ENCODE peak calls at places on chromosomes 5 and 9, in six cellular contexts. One of them, this sample, is unnamed. For H3K27me3, the result is how much of the 10 kb centered on the place peaks cover.

GRCh38 chr5:172429201-172429940 is 25.0 kb downstream of the SH3PXD2B start:
- DNase-seq in stomach: no peak
- DNase-seq in GM23338: no peak
- DNase-seq in heart right ventricle: no peak
- DNase-seq in tibial nerve: peak
- DNase-seq in heart left ventricle: no peak
- DNase-seq in this sample: no peak

GRCh38 chr5:38329132-38329715 is 70.9 kb downstream of the EGFLAM start:
- DNase-seq in stomach: no peak
- DNase-seq in GM23338: peak
- DNase-seq in heart right ventricle: no peak
- DNase-seq in tibial nerve: no peak
- DNase-seq in heart left ventricle: no peak
- DNase-seq in this sample: peak

GRCh38 chr5:39780341-39780740 is 355.6 kb upstream of the DAB2 start:
- DNase-seq in stomach: no peak
- DNase-seq in GM23338: peak
- DNase-seq in heart right ventricle: no peak
- DNase-seq in tibial nerve: no peak
- DNase-seq in heart left ventricle: no peak
- DNase-seq in this sample: no peak

GRCh38 chr9:91419222-91420191 is 4.1 kb downstream of the NFIL3 start:
- DNase-seq in stomach: peak
- DNase-seq in GM23338: no peak
- DNase-seq in heart right ventricle: no peak
- DNase-seq in tibial nerve: peak
- DNase-seq in heart left ventricle: peak
- DNase-seq in this sample: peak

GRCh38 chr5:122723606-122724352 is 51.1 kb upstream of the SNX2 start:
- DNase-seq in stomach: no peak
- DNase-seq in GM23338: peak
- DNase-seq in heart right ventricle: no peak
- DNase-seq in tibial nerve: peak
- DNase-seq in heart left ventricle: no peak
- DNase-seq in this sample: no peak

GRCh38 chr5:39080597-39081204 is 6.5 kb upstream of the RICTOR start:
- DNase-seq in stomach: peak
- DNase-seq in GM23338: peak
- DNase-seq in heart right ventricle: peak
- DNase-seq in tibial nerve: peak
- DNase-seq in heart left ventricle: peak
- DNase-seq in this sample: no peak

GRCh38 chr5:33764786-33765185 is 127.0 kb downstream of the ADAMTS12 start:
- DNase-seq in stomach: no peak
- DNase-seq in GM23338: peak
- DNase-seq in heart right ventricle: no peak
- DNase-seq in tibial nerve: no peak
- DNase-seq in heart left ventricle: no peak
- DNase-seq in this sample: no peak

GRCh38 chr9:2574215-2574614 is 47.4 kb upstream of the VLDLR start:
- DNase-seq in stomach: no peak
- DNase-seq in GM23338: no peak
- DNase-seq in heart right ventricle: no peak
- DNase-seq in tibial nerve: no peak
- DNase-seq in heart left ventricle: no peak
- DNase-seq in this sample: no peak

GRCh38 chr9:92176800-92177185 is 61.6 kb upstream of the SPTLC1 start:
- DNase-seq in stomach: no peak
- DNase-seq in GM23338: no peak
- DNase-seq in heart right ventricle: no peak
- DNase-seq in tibial nerve: no peak
- DNase-seq in heart left ventricle: no peak
- DNase-seq in this sample: no peak

GRCh38 chr5:148364343-148364742 is 19.4 kb upstream of the FBXO38 start:
- DNase-seq in stomach: no peak
- DNase-seq in GM23338: no peak
- DNase-seq in heart right ventricle: no peak
- DNase-seq in tibial nerve: no peak
- DNase-seq in heart left ventricle: no peak
- DNase-seq in this sample: no peak

GRCh38 chr5:31640573-31640972 is 1.6 kb downstream of the PDZD2 start:
- DNase-seq in stomach: no peak
- DNase-seq in GM23338: no peak
- DNase-seq in heart right ventricle: no peak
- DNase-seq in tibial nerve: no peak
- DNase-seq in heart left ventricle: no peak
- DNase-seq in this sample: no peak
- H3K27me3 ChIP-seq in stomach: under half
- H3K27me3 ChIP-seq in GM23338: under half
- H3K27me3 ChIP-seq in heart right ventricle: under half
- H3K27me3 ChIP-seq in tibial nerve: under half
- H3K27me3 ChIP-seq in heart left ventricle: under half
- H3K27me3 ChIP-seq in this sample: under half

DNA sequence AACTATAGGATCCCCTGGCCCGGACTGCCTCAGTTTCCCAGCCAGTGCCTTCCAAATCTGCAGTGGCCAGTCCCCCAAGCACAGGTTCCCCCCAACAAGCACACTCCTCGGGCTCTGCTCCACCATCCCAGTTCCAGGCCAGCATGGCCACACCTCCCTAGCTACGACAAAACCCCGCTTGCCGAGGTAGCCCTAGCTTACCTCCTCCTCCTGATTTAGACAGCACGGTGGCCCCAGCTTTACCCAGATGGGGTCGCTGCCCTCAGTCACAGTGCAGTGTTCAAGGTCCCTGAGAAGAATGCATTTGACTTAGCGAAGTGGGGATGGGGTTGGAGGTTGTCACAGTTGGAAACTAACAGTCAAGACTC is 40.8 kb upstream of the GARNL3 start:
- DNase-seq in stomach: no peak
- DNase-seq in GM23338: no peak
- DNase-seq in heart right ventricle: no peak
- DNase-seq in tibial nerve: no peak
- DNase-seq in heart left ventricle: no peak
- DNase-seq in this sample: no peak
- H3K4me3 ChIP-seq in stomach: peak
- H3K4me3 ChIP-seq in GM23338: peak
- H3K4me3 ChIP-seq in heart right ventricle: peak
- H3K4me3 ChIP-seq in tibial nerve: no peak
- H3K4me3 ChIP-seq in heart left ventricle: peak
- H3K4me3 ChIP-seq in this sample: peak

GRCh38 chr9:126521976-126522590 is 91.6 kb upstream of the LMX1B start:
- DNase-seq in stomach: no peak
- DNase-seq in GM23338: no peak
- DNase-seq in heart right ventricle: no peak
- DNase-seq in tibial nerve: no peak
- DNase-seq in heart left ventricle: no peak
- DNase-seq in this sample: no peak
- TF ChIP-seq CTCF in stomach: no peak
- TF ChIP-seq CTCF in GM23338: no peak
- TF ChIP-seq CTCF in heart right ventricle: no peak
- TF ChIP-seq CTCF in tibial nerve: no peak
- TF ChIP-seq CTCF in heart left ventricle: no peak
- TF ChIP-seq CTCF in this sample: no peak

GRCh38 chr5:73306741-73307275 is 133.8 kb downstream of the TMEM174 start:
- DNase-seq in stomach: no peak
- DNase-seq in GM23338: no peak
- DNase-seq in heart right ventricle: no peak
- DNase-seq in tibial nerve: no peak
- DNase-seq in heart left ventricle: no peak
- DNase-seq in this sample: no peak
- H3K27me3 ChIP-seq in stomach: under half
- H3K27me3 ChIP-seq in GM23338: half or more
- H3K27me3 ChIP-seq in heart right ventricle: half or more
- H3K27me3 ChIP-seq in tibial nerve: under half
- H3K27me3 ChIP-seq in heart left ventricle: half or more
- H3K27me3 ChIP-seq in this sample: under half

GRCh38 chr9:135887585-135888050 is 19.7 kb downstream of the CAMSAP1 start:
- DNase-seq in stomach: peak
- DNase-seq in GM23338: peak
- DNase-seq in heart right ventricle: peak
- DNase-seq in tibial nerve: no peak
- DNase-seq in heart left ventricle: peak
- DNase-seq in this sample: no peak
- H3K4me3 ChIP-seq in stomach: no peak
- H3K4me3 ChIP-seq in GM23338: no peak
- H3K4me3 ChIP-seq in heart right ventricle: no peak
- H3K4me3 ChIP-seq in tibial nerve: no peak
- H3K4me3 ChIP-seq in heart left ventricle: no peak
- H3K4me3 ChIP-seq in this sample: no peak

DNA sequence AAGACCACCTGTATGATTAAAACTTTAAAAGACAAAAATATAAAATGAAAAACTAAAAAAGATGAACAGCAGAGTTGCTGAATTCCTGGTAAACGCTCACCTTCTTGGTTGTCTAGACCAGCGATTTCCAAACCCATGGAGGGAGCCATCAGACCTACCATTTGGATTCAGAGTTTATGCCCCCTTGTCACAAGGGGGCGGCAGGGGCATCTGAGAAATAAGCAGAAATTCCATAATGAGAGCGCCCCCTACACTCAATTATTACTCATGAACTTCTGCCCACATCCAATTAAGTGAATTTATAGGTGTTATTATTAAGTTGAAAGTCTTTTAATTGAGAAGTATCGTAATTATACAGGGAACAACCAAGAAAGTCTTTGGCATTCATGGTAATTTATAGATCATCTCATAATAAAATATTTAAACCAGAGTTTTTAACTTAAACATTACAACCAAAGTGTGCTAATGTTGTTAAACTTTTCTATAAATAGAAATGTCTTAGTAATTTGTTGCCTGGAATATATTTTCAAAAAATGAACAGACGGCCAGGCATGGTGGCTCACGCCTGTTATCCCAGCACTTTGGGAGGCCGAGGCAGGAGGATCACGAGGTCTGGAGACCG is 35.2 kb upstream of the SPATA31C2 start:
- DNase-seq in stomach: no peak
- DNase-seq in GM23338: peak
- DNase-seq in heart right ventricle: peak
- DNase-seq in tibial nerve: peak
- DNase-seq in heart left ventricle: peak
- DNase-seq in this sample: peak
- TF ChIP-seq CTCF in stomach: peak
- TF ChIP-seq CTCF in GM23338: peak
- TF ChIP-seq CTCF in heart right ventricle: peak
- TF ChIP-seq CTCF in tibial nerve: peak
- TF ChIP-seq CTCF in heart left ventricle: peak
- TF ChIP-seq CTCF in this sample: peak

GRCh38 chr9:21172156-21172555 is 5.7 kb upstream of the IFNA21 start:
- DNase-seq in stomach: no peak
- DNase-seq in GM23338: no peak
- DNase-seq in heart right ventricle: no peak
- DNase-seq in tibial nerve: no peak
- DNase-seq in heart left ventricle: no peak
- DNase-seq in this sample: no peak
- H3K27me3 ChIP-seq in stomach: under half
- H3K27me3 ChIP-seq in GM23338: under half
- H3K27me3 ChIP-seq in heart right ventricle: under half
- H3K27me3 ChIP-seq in tibial nerve: under half
- H3K27me3 ChIP-seq in heart left ventricle: under half
- H3K27me3 ChIP-seq in this sample: under half

DNA sequence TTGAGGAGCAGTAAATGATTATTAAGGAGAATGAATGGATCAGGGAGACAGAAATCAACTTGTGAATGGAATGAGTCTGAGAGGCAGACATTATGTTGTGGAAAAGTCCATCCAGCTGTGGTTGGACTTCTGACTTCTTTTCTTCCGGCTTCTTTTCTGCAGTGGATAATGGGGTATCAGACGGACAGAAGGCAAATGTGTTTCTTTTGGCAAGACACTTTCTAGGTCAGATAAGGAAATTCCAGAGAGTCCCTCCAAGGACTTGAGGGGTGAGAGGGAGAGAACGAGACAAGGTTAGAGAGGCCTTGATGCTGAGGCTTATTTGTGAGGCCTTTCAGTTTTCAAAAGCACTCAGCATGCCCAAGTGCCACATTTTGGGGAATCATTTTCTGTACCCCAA is 17.1 kb upstream of the GRHPR start:
- DNase-seq in stomach: no peak
- DNase-seq in GM23338: no peak
- DNase-seq in heart right ventricle: no peak
- DNase-seq in tibial nerve: no peak
- DNase-seq in heart left ventricle: no peak
- DNase-seq in this sample: no peak
- H3K4me3 ChIP-seq in stomach: no peak
- H3K4me3 ChIP-seq in GM23338: no peak
- H3K4me3 ChIP-seq in heart right ventricle: no peak
- H3K4me3 ChIP-seq in tibial nerve: no peak
- H3K4me3 ChIP-seq in heart left ventricle: no peak
- H3K4me3 ChIP-seq in this sample: no peak

DNA sequence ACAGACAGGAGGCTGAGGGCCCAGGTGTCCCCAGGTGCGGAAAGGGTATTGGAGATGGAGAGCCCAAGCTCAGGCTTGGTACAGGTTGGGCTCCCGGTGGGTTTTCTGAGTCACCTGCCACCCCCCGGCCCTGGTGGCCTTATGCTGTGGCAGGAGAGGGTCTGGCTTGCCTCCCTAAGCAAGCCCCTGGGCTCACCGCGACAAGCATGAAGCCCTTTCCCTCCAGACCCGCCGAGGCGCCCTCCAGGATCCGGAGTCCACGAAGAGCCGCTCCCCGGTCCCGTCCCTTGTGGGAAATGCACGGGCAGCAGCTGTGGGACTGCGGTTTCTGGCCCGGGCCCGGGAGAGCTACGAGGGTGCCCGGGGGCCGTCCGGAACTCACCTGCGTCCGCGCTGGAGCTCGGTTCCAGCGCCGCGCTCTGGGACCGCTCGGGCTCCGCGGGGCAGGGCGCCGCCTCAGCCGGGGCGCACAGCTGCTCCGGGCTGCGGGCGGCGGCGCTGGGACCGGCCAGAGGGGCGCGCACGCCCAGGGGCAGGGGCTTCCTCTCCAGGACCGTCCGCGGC is 767 bp downstream of the SAPCD2 start:
- DNase-seq in stomach: no peak
- DNase-seq in GM23338: peak
- DNase-seq in heart right ventricle: peak
- DNase-seq in tibial nerve: no peak
- DNase-seq in heart left ventricle: no peak
- DNase-seq in this sample: no peak
- TF ChIP-seq CTCF in stomach: no peak
- TF ChIP-seq CTCF in GM23338: no peak
- TF ChIP-seq CTCF in heart right ventricle: no peak
- TF ChIP-seq CTCF in tibial nerve: no peak
- TF ChIP-seq CTCF in heart left ventricle: no peak
- TF ChIP-seq CTCF in this sample: no peak

This sample was measured in Panc1.